ENCODE peak calls at places on chromosomes 1 and 21, in four cellular contexts. G is H1, B is HCT116, W is HepG2. C is an unnamed sample.

GRCh38 chr1:11648732-11649158 is 5.5 kb downstream of the FBXO2 start:
- DNase-seq in G (no peak), B (no peak), W (no peak), C (no peak)

GRCh38 chr1:151716771-151717631 is at the start of gene CELF3:
- DNase-seq in G (no peak), B (no peak), W (no peak), C (peak)

GRCh38 chr1:49728377-49728776 is 295.4 kb downstream of the AGBL4 start:
- DNase-seq in G (no peak), B (no peak), W (no peak), C (no peak)

GRCh38 chr1:205323794-205324193 is 2.2 kb upstream of the NUAK2 start:
- DNase-seq in G (no peak), B (no peak), W (no peak), C (no peak)

GRCh38 chr1:67044631-67045270 is 9.2 kb downstream of the SLC35D1 start:
- DNase-seq in G (no peak), B (no peak), W (no peak), C (no peak)

GRCh38 chr1:51729156-51729823 is 112.4 kb downstream of the OSBPL9 start:
- DNase-seq in G (peak), B (peak), W (peak), C (peak)

GRCh38 chr1:12123172-12123571 is 43.6 kb upstream of the TNFRSF1B start:
- DNase-seq in G (no peak), B (no peak), W (no peak), C (no peak)

GRCh38 chr1:184244962-184245361 is 141.9 kb upstream of the C1orf21 start:
- DNase-seq in G (no peak), B (no peak), W (no peak), C (no peak)

GRCh38 chr1:65235867-65236805 is 73.2 kb upstream of the DNAJC6 start:
- DNase-seq in G (no peak), B (peak), W (peak), C (peak)

GRCh38 chr1:21182181-21182711 is 5.5 kb upstream of the EIF4G3 start:
- DNase-seq in G (no peak), B (no peak), W (no peak), C (no peak)
- TF ChIP-seq ZNF274 in G (no peak), B (no peak), W (no peak), C (no peak)

GRCh38 chr21:42654179-42654912 is 925 bp downstream of the PDE9A start:
- DNase-seq in G (no peak), B (no peak), W (peak), C (no peak)
- TF ChIP-seq ZNF274 in G (no peak), B (no peak), W (no peak), C (no peak)

DNA sequence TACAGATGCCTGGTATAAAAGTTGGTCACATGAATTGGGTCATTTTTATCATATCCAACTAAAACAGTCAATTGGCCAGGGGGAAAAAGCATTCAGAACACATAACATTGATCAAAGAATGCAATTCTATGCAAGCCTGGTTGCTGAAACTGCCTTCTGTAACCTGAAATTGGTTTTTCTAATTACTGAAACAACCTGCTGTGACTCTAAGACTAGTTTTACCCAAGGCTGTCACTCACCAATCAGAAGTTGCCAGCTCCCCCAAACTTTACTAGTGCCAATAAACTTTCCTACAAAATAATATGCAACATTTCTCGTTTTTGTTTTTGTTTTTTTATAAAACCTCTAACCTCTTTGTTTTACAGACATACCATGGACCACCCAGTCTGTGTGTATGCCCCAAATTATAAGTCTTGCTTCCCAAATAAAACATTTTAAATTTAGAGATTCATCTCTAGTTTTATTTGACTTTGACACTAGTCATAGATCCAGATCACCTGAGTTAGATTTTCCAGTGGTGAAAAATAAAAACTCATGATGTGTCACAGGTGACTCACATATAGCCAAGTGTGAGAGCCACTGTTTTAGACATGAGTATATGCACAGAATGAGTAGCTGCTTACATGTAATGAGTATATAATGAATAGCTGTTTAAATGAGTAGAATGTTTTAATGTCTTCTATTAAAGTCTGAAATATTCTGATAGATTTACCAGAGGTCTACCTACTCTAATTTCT is 64.2 kb upstream of the CR2 start:
- DNase-seq in G (no peak), B (peak), W (no peak), C (no peak)
- TF ChIP-seq ZNF274 in G (no peak), B (no peak), W (no peak), C (no peak)

DNA sequence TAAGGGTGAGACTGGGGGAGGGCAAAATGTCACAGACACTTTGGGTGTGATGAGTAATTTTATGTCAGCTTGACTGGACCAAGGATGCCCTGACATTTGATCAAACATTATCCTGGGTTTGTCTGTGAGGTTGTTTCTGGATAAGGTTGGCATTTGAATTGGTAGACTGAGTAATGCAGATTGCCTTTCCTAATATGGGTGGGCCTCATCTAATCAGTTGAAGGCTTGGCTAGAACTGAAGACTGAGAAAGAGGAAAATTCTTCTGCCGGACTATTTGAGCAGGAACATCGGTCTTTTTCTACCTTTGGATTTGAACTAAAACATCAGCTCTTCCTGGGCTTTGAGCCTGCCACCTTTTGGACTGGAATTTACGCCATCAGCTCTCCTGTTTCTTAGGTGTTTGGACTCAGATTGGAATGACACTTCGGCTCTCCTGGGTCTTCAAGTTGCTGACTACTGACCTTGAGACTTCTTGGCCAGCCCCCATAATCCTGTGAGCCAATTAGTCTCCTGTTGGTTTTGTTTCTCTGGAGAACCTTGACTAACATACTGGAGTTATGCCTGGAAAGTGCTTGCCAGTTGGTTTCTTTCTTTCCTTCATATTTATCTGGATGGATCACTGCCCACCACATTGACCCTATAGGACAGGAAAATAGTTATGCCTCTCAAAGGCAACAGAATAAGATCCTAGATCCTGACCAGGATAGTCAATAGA is 44.9 kb upstream of the HLX start:
- DNase-seq in G (no peak), B (no peak), W (no peak), C (no peak)
- TF ChIP-seq ZNF274 in G (no peak), B (no peak), W (no peak), C (no peak)

GRCh38 chr1:119623651-119624050 is 24.4 kb downstream of the ZNF697 start:
- DNase-seq in G (no peak), B (no peak), W (no peak), C (no peak)
- TF ChIP-seq ZNF274 in G (no peak), B (no peak), W (no peak), C (no peak)

GRCh38 chr21:18041012-18041411 is 203.6 kb upstream of the CHODL start:
- DNase-seq in G (no peak), B (no peak), W (peak), C (peak)
- TF ChIP-seq ZNF274 in G (no peak), B (no peak), W (no peak), C (no peak)

DNA sequence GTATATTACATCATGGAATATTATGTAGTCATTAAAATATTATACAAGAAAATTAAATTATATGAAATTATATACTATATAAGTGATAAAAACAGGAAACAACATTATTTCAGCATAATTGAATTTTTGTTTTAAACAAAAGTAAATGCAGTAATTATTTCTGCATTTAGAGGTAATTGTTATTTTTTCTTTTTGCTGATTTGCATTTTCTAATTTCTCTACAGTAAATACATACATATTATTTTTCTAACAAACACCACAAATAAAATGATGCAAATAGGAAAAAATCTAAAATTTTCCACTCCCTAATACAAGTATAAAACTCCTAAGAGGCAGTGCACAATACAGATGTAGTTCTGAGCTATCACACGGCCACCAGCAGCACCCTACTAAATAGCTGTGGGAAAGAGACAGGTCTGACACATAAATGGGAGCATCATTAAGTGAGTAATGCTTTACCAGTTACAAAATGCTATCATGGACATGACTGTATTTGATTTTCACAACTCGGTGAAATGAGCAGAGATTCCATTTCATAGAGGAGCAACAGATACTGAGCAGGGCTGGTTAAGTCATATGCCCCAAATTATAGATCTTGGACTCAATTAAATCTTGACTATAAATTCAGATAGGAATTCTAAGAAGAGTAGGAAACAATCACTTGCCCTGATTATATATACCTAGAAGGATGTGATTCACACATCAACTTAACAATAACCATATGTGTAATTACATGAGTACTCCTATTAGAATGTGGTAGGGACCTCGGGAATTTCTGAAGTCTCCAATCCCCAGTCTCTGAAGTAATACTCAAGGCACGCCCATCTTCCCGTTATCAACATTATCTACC is 49.0 kb downstream of the NRIP1 start:
- DNase-seq in G (no peak), B (no peak), W (no peak), C (no peak)
- TF ChIP-seq ZNF274 in G (no peak), B (no peak), W (no peak), C (no peak)